ENCODE peak calls at places on chromosomes 6 and 20, in four cellular contexts. B is progenitor cell of endocrine pancreas, L is left cardiac atrium, X is small intestine. R is an unnamed sample.

GRCh38 chr6:134178230-134179044 is 126.0 kb upstream of the SLC2A12 start:
- DNase-seq in X (peak), L (peak), B (peak), R (no peak)

GRCh38 chr20:5470943-5471342 is 154.2 kb upstream of the PROKR2 start:
- DNase-seq in X (no peak), B (no peak), L (no peak), R (no peak)

GRCh38 chr6:31898200-31899011 is 908 bp upstream of the EHMT2 start:
- DNase-seq in B (no peak), L (no peak), X (peak), R (peak)

GRCh38 chr6:27250955-27251671 is 3.6 kb downstream of the PRSS16 start:
- DNase-seq in L (peak), B (peak), X (peak), R (peak)

GRCh38 chr6:137853569-137854213 is 13.4 kb upstream of the TNFAIP3 start:
- DNase-seq in X (no peak), B (no peak), L (no peak), R (no peak)

GRCh38 chr6:159718634-159719033 is 8.7 kb upstream of the WTAP start:
- DNase-seq in L (no peak), B (no peak), X (no peak), R (no peak)

GRCh38 chr6:131015192-131015591 is 47.9 kb downstream of the EPB41L2 start:
- DNase-seq in B (no peak), L (no peak), X (no peak), R (no peak)

GRCh38 chr20:47099093-47099492 is 204.4 kb downstream of the EYA2 start:
- DNase-seq in X (no peak), B (no peak), L (no peak), R (no peak)

GRCh38 chr6:41214559-41215238 is 13.4 kb upstream of the TREML4 start:
- DNase-seq in L (no peak), B (no peak), X (peak), R (no peak)

GRCh38 chr6:44667226-44667625 is 279.7 kb downstream of the CDC5L start:
- DNase-seq in B (no peak), X (no peak), L (no peak), R (no peak)

GRCh38 chr6:169162968-169163903 is 90.4 kb downstream of the THBS2 start:
- DNase-seq in L (peak), B (no peak), X (no peak), R (no peak)

GRCh38 chr20:19620471-19620870 is 137.6 kb upstream of the RIN2 start:
- DNase-seq in B (no peak), X (peak), L (no peak), R (no peak)

GRCh38 chr6:123802697-123803455 is 789 bp upstream of the NKAIN2 start:
- DNase-seq in L (peak), X (peak), B (peak), R (peak)

GRCh38 chr6:109610555-109610954 is 80.4 kb downstream of the AK9 start:
- DNase-seq in B (no peak), X (peak), L (no peak), R (no peak)

GRCh38 chr20:36065427-36065998 is 89.0 kb upstream of the EPB41L1 start:
- DNase-seq in L (no peak), B (peak), X (no peak), R (no peak)

GRCh38 chr6:135311446-135312200 is 130.5 kb downstream of the MYB start:
- DNase-seq in X (no peak), B (no peak), L (no peak), R (no peak)

GRCh38 chr6:27812805-27813626 is 99.2 kb downstream of the OR2B2 start:
- DNase-seq in X (no peak), L (no peak), B (no peak), R (no peak)

GRCh38 chr6:56356431-56356830 is 109.1 kb upstream of the COL21A1 start:
- DNase-seq in L (no peak), X (no peak), B (no peak), R (peak)

GRCh38 chr6:110930795-110931194 is 27.7 kb upstream of the GTF3C6 start:
- DNase-seq in B (no peak), X (no peak), L (no peak), R (no peak)

GRCh38 chr6:118965354-118965753 is 30.4 kb upstream of the MCM9 start:
- DNase-seq in L (no peak), B (no peak), X (peak), R (no peak)

GRCh38 chr6:130600880-130601341 is 226.3 kb upstream of the SMLR1 start:
- DNase-seq in B (no peak), X (no peak), L (no peak), R (no peak)

GRCh38 chr20:46400828-46401477 is 5.5 kb downstream of the ELMO2 start:
- DNase-seq in X (peak), L (no peak), B (no peak), R (no peak)

GRCh38 chr6:16267428-16268263 is 29.3 kb downstream of the GMPR start:
- DNase-seq in B (no peak), L (no peak), X (no peak), R (no peak)

GRCh38 chr6:3722211-3722621 is 29.3 kb downstream of the PXDC1 start:
- DNase-seq in B (no peak), X (no peak), L (no peak), R (no peak)

GRCh38 chr20:46785958-46786357 is 76.5 kb downstream of the SLC2A10 start:
- DNase-seq in B (no peak), X (no peak), L (no peak), R (no peak)

GRCh38 chr20:16308754-16309153 is 264.5 kb downstream of the KIF16B start:
- DNase-seq in B (no peak), L (no peak), X (no peak), R (no peak)

GRCh38 chr20:17538517-17539170 is 7.5 kb upstream of the BFSP1 start:
- DNase-seq in B (no peak), L (no peak), X (no peak), R (no peak)

GRCh38 chr20:58073945-58074920 is 154.2 kb downstream of the ANKRD60 start:
- DNase-seq in X (no peak), L (peak), B (no peak), R (no peak)

GRCh38 chr6:93222071-93222851 is 197.1 kb downstream of the EPHA7 start:
- DNase-seq in L (no peak), B (no peak), X (no peak), R (no peak)

GRCh38 chr6:149233056-149233715 is 84.3 kb upstream of the TAB2 start:
- DNase-seq in X (peak), B (no peak), L (no peak), R (no peak)

GRCh38 chr20:478949-479429 is 16.7 kb upstream of the TBC1D20 start:
- DNase-seq in X (peak), L (no peak), B (no peak), R (peak)

GRCh38 chr6:149917679-149918078 is 5.2 kb downstream of the RAET1G start:
- DNase-seq in X (no peak), B (no peak), L (no peak), R (no peak)

GRCh38 chr6:56729719-56730118 is 87.0 kb upstream of the DST start:
- DNase-seq in B (no peak), X (no peak), L (no peak), R (no peak)

GRCh38 chr6:165059032-165059431 is 250.4 kb downstream of the C6orf118 start:
- DNase-seq in X (no peak), B (no peak), L (no peak), R (no peak)

GRCh38 chr6:85078071-85078470 is 313.7 kb upstream of the TBX18 start:
- DNase-seq in B (no peak), L (no peak), X (no peak), R (no peak)

GRCh38 chr6:165049362-165049761 is 260.0 kb downstream of the C6orf118 start:
- DNase-seq in L (peak), B (no peak), X (no peak), R (no peak)

GRCh38 chr6:134240664-134241431 is 77.1 kb downstream of the SGK1 start:
- DNase-seq in B (no peak), X (no peak), L (peak), R (no peak)

GRCh38 chr6:1396952-1397868 is 7.8 kb downstream of the FOXF2 start:
- DNase-seq in X (peak), B (peak), L (peak), R (peak)

R was measured in DMS 273 treated with DMSO at 0.1 percent for 48 hours.